ENCODE peak calls at places on chromosomes 3 and 15, in nine cellular contexts. F is A549, K is endothelial cell, R is mucosa of descending colon, T is RWPE1, G is prostate gland, Z is lower lobe of right lung, C is right lobe of liver, V is fibroblast of lung. S is an unnamed sample.

GRCh38 chr3:191330309-191330712 is at the start of gene UTS2B:
- DNase-seq in Z (no peak), G (no peak), K (no peak), C (no peak), V (peak), T (peak), R (no peak), F (peak), S (peak)

GRCh38 chr15:77025941-77026411 is 31.1 kb downstream of the PSTPIP1 start:
- DNase-seq in F (no peak), Z (peak), R (peak), V (no peak), G (no peak), K (no peak), T (no peak), C (peak), S (no peak)

GRCh38 chr15:81002254-81003022 is 1.7 kb downstream of the TLNRD1 start:
- DNase-seq in T (no peak), K (peak), F (peak), V (no peak), R (peak), G (no peak), C (no peak), Z (peak), S (no peak)

GRCh38 chr3:55343486-55344357 is 143.4 kb downstream of the WNT5A start:
- DNase-seq in Z (no peak), T (no peak), F (no peak), G (no peak), C (no peak), R (no peak), V (no peak), K (no peak), S (no peak)

GRCh38 chr3:27581852-27582251 is 97.7 kb upstream of the SLC4A7 start:
- DNase-seq in V (no peak), Z (no peak), G (no peak), R (no peak), K (no peak), T (no peak), C (no peak), F (no peak), S (no peak)

GRCh38 chr3:38738630-38739395 is 77.2 kb downstream of the SCN10A start:
- DNase-seq in T (no peak), G (no peak), C (no peak), V (peak), F (peak), K (peak), Z (no peak), R (peak), S (peak)

GRCh38 chr3:55885721-55886120 is 398.6 kb upstream of the WNT5A start:
- DNase-seq in R (no peak), Z (no peak), K (no peak), C (no peak), T (peak), F (no peak), V (peak), G (no peak), S (peak)

GRCh38 chr15:91168457-91168856 is 68.4 kb downstream of the SV2B start:
- DNase-seq in V (no peak), K (no peak), T (no peak), F (no peak), Z (no peak), R (no peak), C (no peak), G (no peak), S (no peak)

GRCh38 chr3:41640076-41640475 is 321.8 kb downstream of the ULK4 start:
- DNase-seq in T (peak), Z (no peak), C (no peak), R (no peak), G (no peak), F (no peak), K (no peak), V (no peak), S (peak)

GRCh38 chr3:46709721-46710120 is 7.9 kb downstream of the PRSS50 start:
- DNase-seq in V (no peak), G (no peak), F (no peak), C (peak), Z (peak), T (no peak), R (no peak), K (no peak), S (no peak)

GRCh38 chr3:14946749-14947104 is 656 bp upstream of the NR2C2 start:
- DNase-seq in V (peak), C (no peak), K (no peak), Z (no peak), G (no peak), F (no peak), R (no peak), T (no peak), S (no peak)

GRCh38 chr15:55282284-55282833 is 7.3 kb downstream of the RAB27A start:
- DNase-seq in F (no peak), R (no peak), T (peak), C (no peak), V (peak), Z (no peak), G (no peak), K (no peak), S (peak)

GRCh38 chr3:13495921-13496723 is 16.0 kb downstream of the HDAC11 start:
- DNase-seq in V (peak), G (peak), T (peak), R (peak), Z (peak), C (peak), K (peak), F (peak), S (peak)

DNA sequence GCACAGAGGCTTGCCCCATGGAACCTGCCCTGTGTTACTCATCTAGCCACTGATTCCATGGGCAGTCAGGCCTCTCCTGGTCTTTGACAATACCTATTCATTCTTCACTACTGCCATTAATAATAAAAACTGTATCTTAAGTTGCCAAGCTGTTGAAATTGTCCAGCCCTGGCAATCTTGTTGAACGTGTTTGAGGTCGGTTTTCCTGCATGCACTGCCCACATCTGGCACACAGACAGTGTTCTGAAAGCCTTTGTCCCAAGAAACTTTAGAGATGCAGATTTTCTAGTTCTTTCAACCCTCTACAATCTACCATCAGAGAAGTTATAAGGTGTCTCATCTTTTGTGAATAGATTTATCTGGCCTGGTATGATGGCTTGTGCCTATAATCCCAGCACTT is 567.2 kb upstream of the NECTIN3 start:
- DNase-seq in T (no peak), R (no peak), F (no peak), C (no peak), Z (no peak), G (no peak), V (no peak), K (no peak), S (peak)
- TF ChIP-seq CTCF in T (no peak), R (no peak), F (no peak), C (no peak), Z (no peak), G (no peak), V (no peak), K (no peak), S (no peak)

GRCh38 chr3:160924776-160925175 is 168.7 kb downstream of the PPM1L start:
- DNase-seq in K (no peak), Z (no peak), V (no peak), T (no peak), C (no peak), G (no peak), R (no peak), F (no peak), S (no peak)

GRCh38 chr3:160928183-160928718 is 172.2 kb downstream of the PPM1L start:
- DNase-seq in F (peak), V (no peak), Z (no peak), K (no peak), T (no peak), G (no peak), R (no peak), C (no peak), S (peak)

GRCh38 chr3:160927620-160928019 is 171.6 kb downstream of the PPM1L start:
- DNase-seq in Z (no peak), F (no peak), C (no peak), T (no peak), K (no peak), G (no peak), R (no peak), V (no peak), S (no peak)

GRCh38 chr3:160931474-160931873 is 173.7 kb downstream of the B3GALNT1 start:
- DNase-seq in V (peak), K (no peak), G (no peak), F (no peak), R (no peak), Z (no peak), T (no peak), C (no peak), S (no peak)

GRCh38 chr3:160929595-160929994 is 173.6 kb downstream of the PPM1L start:
- DNase-seq in V (no peak), F (peak), T (no peak), R (peak), Z (no peak), C (no peak), K (peak), G (no peak), S (no peak)
- TF ChIP-seq CTCF in V (peak), F (no peak), T (no peak), R (no peak), Z (no peak), C (peak), K (no peak), G (no peak), S (peak)

GRCh38 chr3:154759966-154760365 is 320.2 kb upstream of the MME start:
- DNase-seq in F (no peak), Z (no peak), C (no peak), G (no peak), V (no peak), R (no peak), T (no peak), K (no peak), S (no peak)

GRCh38 chr3:154753101-154753500 is 323.1 kb upstream of the GPR149 start:
- DNase-seq in R (no peak), T (no peak), K (no peak), G (no peak), F (no peak), Z (no peak), V (no peak), C (no peak), S (no peak)

GRCh38 chr3:154758109-154758868 is 321.8 kb upstream of the MME start:
- DNase-seq in R (no peak), V (peak), C (no peak), F (peak), K (no peak), G (peak), Z (no peak), T (peak), S (peak)
- TF ChIP-seq CTCF in R (peak), V (peak), C (peak), F (peak), K (peak), G (peak), Z (peak), T (peak), S (peak)

DNA sequence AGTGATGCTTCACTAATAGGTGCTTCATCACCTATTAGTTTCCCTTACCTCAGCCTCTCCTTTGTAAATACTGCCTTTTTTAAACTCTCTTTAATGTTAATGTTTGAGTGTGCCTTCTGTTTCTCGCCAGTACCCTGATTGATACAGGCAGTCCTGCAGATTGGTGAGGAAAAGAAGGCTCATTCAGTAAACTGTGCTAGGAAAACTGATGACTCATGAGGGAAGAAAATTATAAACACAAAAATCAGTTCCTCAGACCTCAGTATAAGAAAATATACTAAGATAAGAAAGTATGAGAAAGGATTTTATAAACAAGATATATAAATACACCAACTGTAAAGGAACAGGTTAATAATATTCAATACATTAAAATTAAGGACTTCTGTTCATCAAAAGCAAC is 54.8 kb upstream of the OXTR start:
- DNase-seq in G (no peak), C (no peak), Z (no peak), K (no peak), F (no peak), R (no peak), T (no peak), V (peak), S (no peak)
- TF ChIP-seq CTCF in G (no peak), C (no peak), Z (no peak), K (no peak), F (no peak), R (no peak), T (no peak), V (no peak), S (no peak)

DNA sequence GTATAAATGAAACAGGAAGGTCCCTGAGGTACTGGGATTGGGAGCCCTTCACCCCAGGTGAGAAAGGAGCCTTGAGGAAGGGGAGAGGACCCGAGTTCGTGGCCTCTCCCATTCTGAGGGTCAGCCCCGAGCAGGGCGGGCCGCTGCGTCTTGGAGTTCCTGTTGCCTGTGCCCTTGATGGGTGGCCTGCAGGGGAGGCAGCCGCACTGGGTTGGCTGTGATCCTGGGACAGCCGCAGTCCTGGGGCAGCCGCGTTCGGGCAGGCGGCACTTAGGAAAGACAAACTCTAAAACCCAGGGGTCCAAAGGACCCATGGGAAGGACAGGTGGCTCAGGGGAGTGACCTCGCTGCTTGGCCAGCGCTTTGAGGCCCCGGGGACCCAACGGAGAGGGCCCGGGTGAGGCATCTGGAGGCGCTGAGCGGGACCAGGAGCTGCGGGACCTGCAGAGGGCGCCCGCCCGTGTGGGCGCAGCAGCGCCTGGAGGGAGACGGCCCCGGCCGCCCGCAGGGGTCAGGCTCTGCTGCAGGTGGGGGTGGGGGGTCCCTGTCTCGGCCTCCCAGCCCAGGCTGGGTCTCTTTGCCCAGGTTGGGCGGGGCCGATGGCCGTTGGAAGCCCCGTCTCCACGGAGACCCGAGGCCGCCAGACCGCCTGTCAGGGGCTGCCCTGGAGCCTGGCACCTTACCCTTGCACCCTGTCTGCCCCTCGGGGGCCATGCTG is 65.1 kb downstream of the HMCES start:
- DNase-seq in V (peak), F (peak), R (peak), C (no peak), G (no peak), T (no peak), Z (peak), K (peak), S (peak)
- TF ChIP-seq CTCF in V (peak), F (peak), R (peak), C (peak), G (peak), T (peak), Z (peak), K (no peak), S (peak)

DNA sequence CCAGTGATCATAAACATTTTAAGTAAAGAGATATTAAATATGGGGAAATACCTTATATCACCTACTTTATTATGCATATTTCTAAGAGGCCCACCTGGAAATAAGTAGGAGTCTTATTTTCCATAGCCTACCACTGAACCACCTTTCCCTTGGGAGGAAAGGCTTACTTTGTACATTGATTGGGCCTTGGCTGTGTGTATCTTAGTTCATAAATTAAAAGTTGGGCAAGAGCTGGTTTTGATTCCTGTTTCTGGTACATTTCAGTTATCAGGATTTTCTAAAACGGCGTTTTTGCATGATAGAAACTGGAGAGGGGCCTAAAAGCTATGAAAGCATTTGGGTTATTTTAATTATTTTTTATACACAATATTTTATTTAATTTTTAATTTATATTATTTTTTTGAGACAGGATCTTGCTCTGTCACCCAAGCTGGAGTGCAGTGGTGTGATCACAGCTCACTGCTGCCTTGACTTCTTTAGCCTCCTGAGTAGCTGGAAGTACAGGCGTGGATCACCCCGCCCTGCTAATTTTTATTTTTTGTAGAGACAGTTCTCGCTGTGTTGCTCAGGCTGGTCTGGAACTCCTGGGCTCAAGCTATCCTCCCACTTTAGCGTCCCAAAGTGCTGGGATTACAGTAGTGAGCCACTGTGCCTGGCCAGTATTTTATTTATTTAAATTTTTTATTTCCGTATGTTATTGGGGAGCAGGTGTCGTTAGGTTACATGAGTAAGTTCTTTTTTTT is 2.6 kb downstream of the GMPS start:
- DNase-seq in Z (no peak), G (no peak), V (no peak), T (no peak), K (no peak), R (no peak), C (no peak), F (no peak), S (no peak)
- TF ChIP-seq CTCF in Z (no peak), G (no peak), V (no peak), T (no peak), K (no peak), R (no peak), C (no peak), F (no peak), S (no peak)

GRCh38 chr3:73204841-73205240 is 143.4 kb downstream of the EBLN2 start:
- DNase-seq in F (no peak), Z (no peak), C (no peak), R (no peak), V (no peak), T (no peak), G (no peak), K (no peak), S (no peak)
- TF ChIP-seq CTCF in F (no peak), Z (no peak), C (no peak), R (no peak), V (no peak), T (no peak), G (no peak), K (no peak), S (no peak)

S was measured in epithelial cell of esophagus.